ENCODE peak calls at places on chromosomes 12 and 14, in seven cellular contexts. B is stomach, H is H1, L is A549, I is suprapubic skin, Z is HepG2, X is esophagus muscularis mucosa. E is an unnamed sample.

GRCh38 chr12:13049816-13050215 is 5.6 kb downstream of the FAM234B start:
- DNase-seq in B (no peak), H (no peak), L (no peak), I (no peak), Z (no peak), X (no peak), E (no peak)

GRCh38 chr12:117000316-117000715 is 89.6 kb downstream of the FBXW8 start:
- DNase-seq in B (no peak), H (no peak), L (no peak), I (no peak), Z (no peak), X (no peak), E (no peak)

GRCh38 chr14:90599748-90600507 is 203.1 kb downstream of the CALM1 start:
- DNase-seq in B (no peak), H (no peak), L (no peak), I (no peak), Z (peak; percentile 3), X (no peak), E (no peak)

GRCh38 chr14:99249389-99249788 is 22.6 kb downstream of the BCL11B start:
- DNase-seq in B (no peak), H (no peak), L (no peak), I (no peak), Z (no peak), X (no peak), E (no peak)

GRCh38 chr14:74921053-74921620 is 1.9 kb downstream of the RPS6KL1 start:
- DNase-seq in B (no peak), H (no peak), L (no peak), I (peak; percentile 53), Z (no peak), X (no peak), E (no peak)

GRCh38 chr12:132490481-132491348 is 764 bp downstream of the FBRSL1 start:
- DNase-seq in B (no peak), H (no peak), L (no peak), I (no peak), Z (no peak), X (no peak), E (no peak)

GRCh38 chr14:91417983-91418386 is 365 bp upstream of the CCDC88C start:
- DNase-seq in B (peak; percentile 61), H (peak; percentile 82), L (peak; percentile 41), I (no peak), Z (peak; percentile 39), X (no peak), E (no peak)

GRCh38 chr14:70032447-70032846 is 153.2 kb downstream of the SMOC1 start:
- DNase-seq in B (no peak), H (no peak), L (peak; percentile 30), I (no peak), Z (peak; percentile 52), X (no peak), E (no peak)

GRCh38 chr12:70403827-70404226 is 37.7 kb downstream of the KCNMB4 start:
- DNase-seq in B (no peak), H (no peak), L (no peak), I (no peak), Z (no peak), X (no peak), E (no peak)

GRCh38 chr14:31363331-31364073 is 56.8 kb downstream of the HEATR5A start:
- DNase-seq in B (no peak), H (no peak), L (no peak), I (no peak), Z (no peak), X (no peak), E (no peak)

GRCh38 chr12:89783321-89784060 is 74.9 kb upstream of the ATP2B1 start:
- DNase-seq in B (no peak), H (no peak), L (no peak), I (no peak), Z (no peak), X (no peak), E (no peak)

GRCh38 chr14:55373784-55374725 is 37.6 kb downstream of the ATG14 start:
- DNase-seq in B (no peak), H (no peak), L (no peak), I (no peak), Z (no peak), X (no peak), E (no peak)

GRCh38 chr12:120841525-120841924 is 62.6 kb downstream of the SPPL3 start:
- DNase-seq in B (no peak), H (no peak), L (no peak), I (no peak), Z (no peak), X (no peak), E (no peak)

GRCh38 chr14:77864085-77864484 is 64.2 kb downstream of the ADCK1 start:
- DNase-seq in B (no peak), H (no peak), L (no peak), I (no peak), Z (no peak), X (no peak), E (no peak)

GRCh38 chr14:69711065-69711464 is 55.9 kb upstream of the SRSF5 start:
- DNase-seq in B (no peak), H (no peak), L (no peak), I (no peak), Z (no peak), X (no peak), E (no peak)

GRCh38 chr12:130686511-130686981 is 29.6 kb downstream of the RIMBP2 start:
- DNase-seq in B (no peak), H (no peak), L (no peak), I (no peak), Z (no peak), X (no peak), E (no peak)

DNA sequence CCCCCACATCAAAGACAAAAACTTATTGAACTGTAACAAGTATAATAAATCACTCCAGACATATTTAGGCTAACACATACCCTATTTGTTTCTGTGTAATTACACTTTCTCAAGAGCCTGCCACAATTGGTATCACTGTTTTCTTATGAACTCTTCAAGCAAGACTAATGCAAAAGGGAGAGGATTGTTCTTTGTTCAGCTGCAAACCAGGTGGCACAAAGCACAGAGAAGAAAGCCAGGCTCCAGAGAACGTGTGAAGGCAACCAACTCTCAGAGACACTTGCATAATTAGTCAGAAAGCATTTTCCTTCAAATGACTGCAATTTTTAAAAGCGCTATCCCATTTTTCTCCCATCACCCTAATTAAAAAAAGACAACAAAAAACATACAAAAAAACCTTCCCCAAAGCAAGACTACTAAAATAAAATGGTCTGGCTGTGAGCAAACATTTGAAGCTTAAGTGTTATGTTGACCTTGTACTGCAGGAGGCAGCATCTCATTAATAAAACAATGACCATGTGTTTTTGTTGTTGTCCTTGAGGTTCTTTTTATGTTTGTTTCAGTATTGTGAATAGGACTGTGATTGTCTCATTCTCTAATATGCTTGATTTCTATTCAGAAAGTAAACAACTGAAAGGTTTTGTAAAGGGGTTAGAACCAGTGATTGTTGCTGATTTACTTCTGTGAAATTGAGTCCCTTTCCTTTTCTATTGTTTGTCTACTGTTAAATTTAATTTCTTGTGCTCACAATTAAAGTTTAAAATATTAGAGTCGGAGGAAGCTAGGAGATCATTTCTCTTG is 452.7 kb upstream of the PDE3A start:
- DNase-seq in B (no peak), H (no peak), L (no peak), I (no peak), Z (no peak), X (no peak), E (peak; percentile 56)
- TF ChIP-seq CTCF in B (peak; percentile 31), H (peak; percentile 64), L (peak; percentile 77), I (peak; percentile 21), Z (peak; percentile 28), X (peak; percentile 50), E (peak; percentile 51)

DNA sequence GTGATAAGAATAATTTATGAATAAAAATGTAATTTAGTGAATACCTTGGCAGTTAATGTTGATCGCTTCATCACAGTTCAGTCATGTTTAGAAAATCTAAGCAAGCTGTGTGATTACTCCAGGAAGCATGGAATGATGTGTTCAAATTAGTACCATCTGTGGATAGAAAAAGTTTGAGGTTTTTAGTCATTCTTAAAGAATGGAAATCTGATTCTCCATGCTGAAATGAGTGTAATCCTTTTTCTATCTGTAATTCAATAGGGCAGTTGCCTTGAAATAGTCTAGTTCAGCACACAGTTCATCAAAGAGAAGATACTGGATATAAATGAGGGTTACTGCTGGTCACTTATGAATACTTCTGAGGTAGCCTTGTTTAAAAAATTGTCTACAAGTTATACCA is 127.2 kb upstream of the MYF6 start:
- DNase-seq in B (no peak), H (no peak), L (no peak), I (no peak), Z (no peak), X (no peak), E (no peak)
- TF ChIP-seq EP300 in B (no peak), H (no peak), L (no peak), I (no peak), Z (no peak), X (no peak), E (no peak)

DNA sequence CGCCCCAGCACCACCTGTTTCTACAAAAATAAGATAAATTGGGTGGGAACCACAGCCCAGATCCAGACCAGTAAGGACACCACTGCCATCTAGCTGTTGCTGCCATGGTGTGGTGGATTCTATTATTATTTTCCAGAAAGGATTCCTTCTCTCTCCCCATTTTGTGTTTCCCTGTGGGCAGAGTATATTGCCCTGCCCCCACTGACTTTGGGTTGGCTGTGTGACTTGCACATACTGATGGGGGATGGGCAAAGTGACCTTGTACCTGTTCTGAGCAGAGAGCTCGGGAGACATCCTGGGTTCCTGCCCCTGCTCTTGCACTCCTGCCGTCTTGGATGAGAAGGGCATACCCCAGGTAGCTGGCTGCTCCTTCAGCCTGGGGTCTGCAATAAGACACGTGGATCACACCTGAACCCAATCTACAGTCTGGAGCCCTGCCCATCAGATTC is 24.3 kb downstream of the MOAP1 start:
- DNase-seq in B (no peak), H (no peak), L (peak; percentile 66), I (no peak), Z (no peak), X (no peak), E (no peak)
- TF ChIP-seq CTCF in B (peak; percentile 16), H (peak; percentile 53), L (peak; percentile 58), I (no peak), Z (peak; percentile 74), X (no peak), E (peak; percentile 11)

DNA sequence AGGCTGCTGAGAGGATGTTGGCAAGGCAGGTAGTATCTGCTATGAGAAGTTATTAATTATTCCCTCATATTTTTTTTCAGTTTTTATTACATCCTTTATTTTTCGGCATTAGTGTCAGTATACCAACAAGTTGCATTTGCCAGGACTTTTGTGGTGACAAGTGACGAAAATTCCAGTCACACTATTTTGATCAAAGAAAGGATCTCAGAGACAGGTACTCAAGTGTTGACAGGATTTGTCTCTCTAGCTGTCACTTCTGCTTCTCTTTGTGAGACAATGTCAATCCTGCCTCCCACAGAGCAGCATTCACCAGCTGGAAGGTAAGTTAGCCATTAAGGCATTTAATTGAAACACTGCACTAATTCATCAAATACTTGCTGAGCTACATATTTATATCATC is 18.0 kb upstream of the IFNG start:
- DNase-seq in B (no peak), H (no peak), L (no peak), I (no peak), Z (no peak), X (no peak), E (no peak)
- TF ChIP-seq EP300 in B (no peak), H (no peak), L (no peak), I (no peak), Z (no peak), X (no peak), E (no peak)

GRCh38 chr12:44510510-44510909 is 365.6 kb downstream of the NELL2 start:
- DNase-seq in B (no peak), H (no peak), L (no peak), I (no peak), Z (no peak), X (no peak), E (no peak)
- TF ChIP-seq CTCF in B (no peak), H (no peak), L (no peak), I (no peak), Z (no peak), X (no peak), E (no peak)

GRCh38 chr12:6280053-6280469 is 30.4 kb upstream of the PLEKHG6 start:
- DNase-seq in B (peak; percentile 67), H (no peak), L (peak; percentile 86), I (peak; percentile 83), Z (peak; percentile 93), X (no peak), E (no peak)
- TF ChIP-seq EP300 in B (no peak), H (no peak), L (no peak), I (no peak), Z (peak; percentile 43), X (no peak), E (no peak)